ENCODE peak calls at places on chromosomes 3 and 15, in eight cellular contexts. R, X, V, P, K, Y, H and L are unnamed samples. For H3K36me3, the result is how much of the 10 kb centered on the place peaks cover.

GRCh38 chr15:20272422-20273184 is 269.0 kb downstream of the GOLGA6L6 start:
- DNase-seq in V (no peak), Y (no peak), P (no peak), H (no peak), R (no peak), X (no peak), K (no peak), L (no peak)

GRCh38 chr3:114093596-114093995 is 37.1 kb downstream of the QTRT2 start:
- DNase-seq in Y (no peak), X (no peak), V (peak), K (no peak), H (no peak), P (no peak), R (no peak), L (peak)

GRCh38 chr3:143875566-143875965 is 27.3 kb upstream of the SLC9A9 start:
- DNase-seq in H (no peak), Y (no peak), K (no peak), R (no peak), P (no peak), V (no peak), X (no peak), L (no peak)

GRCh38 chr3:172256101-172256687 is 192.1 kb downstream of the GHSR start:
- DNase-seq in Y (no peak), V (no peak), H (no peak), X (no peak), K (peak), P (no peak), R (peak), L (no peak)

GRCh38 chr15:78540955-78541743 is 905 bp downstream of the PSMA4 start:
- DNase-seq in P (no peak), H (no peak), K (no peak), X (no peak), Y (no peak), R (no peak), V (no peak), L (no peak)

GRCh38 chr3:63355809-63356208 is 77.7 kb downstream of the SYNPR start:
- DNase-seq in Y (no peak), P (no peak), K (no peak), R (no peak), V (no peak), H (no peak), X (no peak), L (no peak)

GRCh38 chr3:158107508-158108095 is 1.4 kb upstream of the SHOX2 start:
- DNase-seq in K (no peak), Y (no peak), V (no peak), H (no peak), X (no peak), P (no peak), R (no peak), L (no peak)

GRCh38 chr3:131549340-131549739 is 46.6 kb upstream of the MRPL3 start:
- DNase-seq in Y (no peak), V (no peak), R (no peak), P (no peak), K (no peak), X (no peak), H (no peak), L (no peak)

GRCh38 chr15:57654136-57654845 is 52.2 kb upstream of the POLR2M start:
- DNase-seq in K (no peak), R (no peak), H (no peak), P (no peak), X (no peak), V (no peak), Y (no peak), L (no peak)

GRCh38 chr3:33173103-33173502 is 45.5 kb downstream of the SUSD5 start:
- DNase-seq in V (peak), H (no peak), K (no peak), Y (no peak), X (no peak), P (no peak), R (no peak), L (no peak)

GRCh38 chr15:70165811-70166284 is 68.1 kb upstream of the TLE3 start:
- DNase-seq in R (peak), H (no peak), K (no peak), Y (no peak), X (no peak), P (peak), V (no peak), L (peak)

GRCh38 chr3:57228734-57229505 is 1.4 kb downstream of the APPL1 start:
- DNase-seq in P (no peak), X (no peak), K (no peak), H (peak), R (no peak), Y (no peak), V (no peak), L (no peak)

GRCh38 chr15:88917764-88918163 is 4.6 kb upstream of the MFGE8 start:
- DNase-seq in P (no peak), K (no peak), X (no peak), R (no peak), V (no peak), Y (no peak), H (no peak), L (no peak)

GRCh38 chr15:59596640-59597039 is 14.9 kb upstream of the GCNT3 start:
- DNase-seq in V (no peak), X (no peak), H (no peak), K (no peak), Y (no peak), R (no peak), P (no peak), L (no peak)

GRCh38 chr3:197796087-197796486 is 5.0 kb downstream of the LRCH3 start:
- DNase-seq in H (no peak), P (no peak), Y (no peak), X (no peak), V (no peak), R (no peak), K (no peak), L (no peak)

GRCh38 chr3:186453531-186453930 is 90.6 kb downstream of the CRYGS start:
- DNase-seq in V (no peak), R (no peak), Y (no peak), K (no peak), X (no peak), P (no peak), H (no peak), L (no peak)

GRCh38 chr3:166663194-166663593 is 716.9 kb downstream of the ZBBX start:
- DNase-seq in P (no peak), V (no peak), Y (no peak), H (no peak), X (no peak), K (no peak), R (no peak), L (no peak)

GRCh38 chr15:27767918-27768640 is 331.0 kb downstream of the OCA2 start:
- DNase-seq in R (no peak), X (no peak), Y (no peak), P (no peak), K (no peak), H (no peak), V (no peak), L (no peak)

GRCh38 chr3:146803746-146804145 is 198.6 kb upstream of the PLSCR5 start:
- DNase-seq in H (no peak), X (no peak), K (no peak), Y (no peak), R (no peak), V (no peak), P (no peak), L (no peak)

GRCh38 chr3:51343918-51344687 is 41.0 kb upstream of the MANF start:
- DNase-seq in R (no peak), X (peak), K (no peak), P (no peak), Y (no peak), H (no peak), V (no peak), L (peak)

GRCh38 chr3:59268170-59268569 is 218.3 kb upstream of the CFAP20DC start:
- DNase-seq in H (no peak), X (no peak), V (no peak), P (no peak), Y (no peak), K (no peak), R (no peak), L (no peak)

GRCh38 chr15:34109775-34110663 is 8.1 kb downstream of the PGBD4 start:
- DNase-seq in Y (no peak), K (no peak), X (no peak), H (no peak), V (peak), R (no peak), P (no peak), L (no peak)

DNA sequence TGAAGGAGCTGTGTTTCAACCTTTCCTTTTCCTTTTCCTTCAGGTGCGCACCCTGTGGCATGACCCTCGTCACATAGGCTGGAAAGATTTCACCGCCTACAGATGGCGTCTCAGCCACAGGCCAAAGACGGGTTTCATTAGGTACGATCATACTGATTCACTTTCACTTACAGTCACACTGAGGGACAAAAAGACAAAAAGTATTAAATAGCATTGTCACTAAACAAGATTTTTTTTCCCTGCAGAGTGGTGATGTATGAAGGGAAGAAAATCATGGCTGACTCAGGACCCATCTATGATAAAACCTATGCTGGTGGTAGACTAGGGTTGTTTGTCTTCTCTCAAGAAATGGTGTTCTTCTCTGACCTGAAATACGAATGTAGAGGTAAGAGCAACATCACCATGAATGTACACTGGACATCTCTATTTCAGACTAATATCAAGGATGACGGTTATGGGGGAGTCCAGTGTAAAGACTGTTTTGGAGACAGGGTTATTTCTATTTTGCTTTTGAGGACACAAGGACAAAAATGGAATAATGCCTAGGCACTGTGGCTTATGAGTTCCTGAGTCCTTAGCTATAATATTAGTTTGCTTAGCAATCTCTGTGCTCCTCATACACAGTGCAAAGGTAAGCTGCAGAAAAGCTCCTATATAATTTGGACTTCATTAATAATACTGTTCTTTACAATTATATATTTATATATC is 13.3 kb downstream of the THBS1 start:
- DNase-seq in X (no peak), Y (no peak), P (no peak), R (no peak), V (no peak), H (peak), K (no peak), L (no peak)
- TF ChIP-seq CTCF in X (no peak), Y (no peak), P (no peak), R (no peak), V (no peak), H (peak), K (no peak), L (no peak)

DNA sequence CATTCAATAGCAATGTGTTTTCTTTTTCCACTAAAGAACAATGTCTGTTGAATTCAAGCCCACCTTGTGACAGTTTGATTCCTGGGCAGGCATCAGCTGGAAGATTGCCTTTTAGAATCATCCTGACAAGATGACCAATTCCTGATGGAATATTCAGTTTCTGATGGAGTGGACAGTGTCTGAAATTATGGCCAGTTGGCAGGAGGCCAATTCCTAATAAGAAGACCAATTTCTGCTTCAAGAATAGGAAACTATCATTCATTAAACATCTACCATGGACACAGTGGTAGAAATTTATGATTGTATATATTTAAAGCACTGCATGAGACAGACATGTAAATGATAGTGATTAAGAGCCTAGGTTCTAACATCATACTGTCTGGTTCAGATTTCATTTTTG is 133.5 kb downstream of the CLSTN2 start:
- DNase-seq in Y (no peak), P (no peak), X (no peak), K (no peak), R (no peak), H (no peak), V (no peak), L (no peak)
- H3K27ac ChIP-seq in Y (no peak), P (no peak), X (no peak), K (no peak), R (no peak), H (no peak), V (no peak), L (no peak)

GRCh38 chr3:2446146-2446545 is 347.5 kb downstream of the CNTN4 start:
- DNase-seq in R (no peak), K (no peak), H (no peak), Y (no peak), V (no peak), X (no peak), P (no peak), L (no peak)
- H3K36me3 ChIP-seq in R (under half), K (under half), H (under half), Y (under half), V (under half), X (under half), P (under half), L (under half)

DNA sequence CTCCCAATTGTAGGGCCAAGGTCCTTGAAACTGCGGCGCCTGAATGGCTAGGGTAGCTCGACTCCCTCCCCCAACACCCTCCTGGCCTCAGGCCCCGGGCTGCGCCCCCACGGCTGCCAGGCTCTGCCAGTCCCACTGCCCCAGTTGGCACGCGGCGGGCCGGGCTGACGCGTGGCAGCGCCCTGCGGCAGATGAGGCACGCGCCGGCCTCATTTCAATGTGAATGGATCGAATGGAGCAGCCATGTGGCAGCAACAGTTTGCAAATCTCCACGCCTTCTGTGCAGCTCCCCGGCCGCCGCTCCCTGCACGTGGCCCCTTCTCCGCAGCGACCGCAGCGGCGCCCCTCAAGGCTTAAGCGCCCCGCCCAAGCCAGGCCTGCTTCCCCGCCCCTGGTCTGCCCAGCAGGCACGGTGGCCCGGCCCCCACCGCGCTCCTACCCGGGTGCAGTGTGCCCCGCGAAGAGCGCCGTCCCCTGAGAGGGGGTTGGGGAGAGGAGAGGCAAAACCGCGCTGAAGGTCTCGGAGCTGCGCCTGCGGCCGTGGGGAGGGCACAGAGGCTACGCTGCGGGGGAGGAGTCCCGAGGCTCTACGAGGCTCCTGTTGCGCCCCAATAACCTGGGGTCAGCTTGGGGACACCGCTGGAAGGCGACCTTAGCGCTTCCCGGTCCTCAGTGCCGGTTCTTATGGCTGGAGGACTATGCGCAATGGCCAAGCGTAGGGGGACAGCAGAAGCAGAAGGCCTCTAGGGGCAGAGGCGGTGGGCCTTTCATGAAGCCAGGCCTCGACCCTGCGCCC is 3.1 kb upstream of the DLL4 start:
- DNase-seq in X (no peak), K (no peak), Y (no peak), R (no peak), H (peak), V (peak), P (no peak), L (no peak)
- TF ChIP-seq CTCF in X (no peak), K (no peak), Y (no peak), R (no peak), H (no peak), V (no peak), P (no peak), L (no peak)

GRCh38 chr3:190044974-190045373 is 75.7 kb downstream of the P3H2 start:
- DNase-seq in K (no peak), Y (no peak), X (no peak), R (no peak), V (no peak), P (no peak), H (no peak), L (no peak)

GRCh38 chr3:190051643-190052042 is 69.1 kb downstream of the P3H2 start:
- DNase-seq in Y (no peak), X (no peak), P (no peak), V (no peak), R (no peak), H (no peak), K (no peak), L (no peak)

GRCh38 chr3:190053919-190054672 is 66.6 kb downstream of the P3H2 start:
- DNase-seq in X (no peak), Y (no peak), P (no peak), V (no peak), K (no peak), R (no peak), H (no peak), L (no peak)

GRCh38 chr3:190044142-190044541 is 76.6 kb downstream of the P3H2 start:
- DNase-seq in Y (no peak), X (no peak), P (no peak), V (no peak), H (no peak), K (no peak), R (no peak), L (no peak)

DNA sequence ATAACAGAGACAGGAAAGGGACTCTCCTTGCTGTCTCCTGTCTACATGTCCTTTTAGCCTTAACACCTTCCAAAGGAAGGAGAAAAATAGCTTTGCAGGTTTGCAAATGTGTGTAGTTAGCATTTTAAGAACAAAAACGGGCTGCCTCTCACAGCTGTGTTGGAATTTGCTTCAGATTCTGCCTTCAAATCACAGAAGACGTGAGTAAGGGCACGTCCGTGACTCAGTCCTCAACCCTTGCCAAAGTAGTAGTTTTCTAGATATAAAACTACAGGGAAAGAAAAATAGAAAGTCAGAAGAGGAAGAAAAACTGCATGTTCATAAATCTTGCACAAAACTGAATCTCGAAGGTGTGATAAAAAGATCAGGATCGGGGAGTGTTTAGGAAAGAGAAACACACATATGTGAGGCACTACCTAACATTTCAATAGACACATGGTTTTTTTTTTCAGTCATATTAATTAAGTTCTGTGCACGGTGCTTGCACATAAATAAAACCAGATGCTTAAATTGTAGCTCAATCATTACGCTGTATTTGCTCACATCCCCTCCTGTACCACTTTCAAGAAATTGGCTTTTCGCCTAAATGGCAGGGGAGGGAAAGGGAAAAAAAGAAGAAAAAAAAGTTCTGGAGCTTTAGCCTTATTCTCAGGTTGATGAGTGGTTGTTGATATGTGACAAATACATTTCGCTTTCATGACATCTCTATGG is 71.7 kb downstream of the P3H2 start:
- DNase-seq in V (no peak), K (no peak), X (no peak), P (no peak), H (no peak), R (no peak), Y (peak), L (no peak)
- H3K27ac ChIP-seq in V (no peak), K (no peak), X (no peak), P (no peak), H (no peak), R (no peak), Y (no peak), L (no peak)